ENCODE peak calls at places on chromosomes 16 and 17, in eight cellular contexts. X is BJ; Q is Calu3; J is type B pancreatic cell; C is AG09319; R is CD8-positive, alpha-beta T cell; D is choroid plexus epithelial cell; U is glutamatergic neuron. N is an unnamed sample.

GRCh38 chr16:67879936-67880335 is 4.7 kb upstream of the NRN1L start:
- DNase-seq in X (no peak), Q (no peak), J (no peak), C (no peak), R (no peak), D (no peak), U (no peak), N (no peak)

GRCh38 chr17:71398706-71399620 is 721.9 kb upstream of the SOX9 start:
- DNase-seq in X (no peak), Q (no peak), J (no peak), C (no peak), R (no peak), D (peak; percentile 11), U (no peak), N (no peak)

GRCh38 chr17:55722742-55723487 is at the start of gene TMEM100:
- DNase-seq in X (peak; percentile 21), Q (no peak), J (no peak), C (peak; percentile 44), R (no peak), D (peak; percentile 92), U (no peak), N (no peak)

GRCh38 chr16:3945751-3946603 is 65.5 kb upstream of the CREBBP start:
- DNase-seq in X (peak; percentile 94), Q (peak; percentile 68), J (no peak), C (peak; percentile 96), R (no peak), D (peak; percentile 99), U (no peak), N (no peak)

GRCh38 chr17:45143767-45144198 is 4.5 kb upstream of the HEXIM1 start:
- DNase-seq in X (peak; percentile 56), Q (no peak), J (no peak), C (no peak), R (peak; percentile 16), D (peak; percentile 85), U (peak; percentile 56), N (peak; percentile 47)

GRCh38 chr16:87581867-87582220 is 20.5 kb upstream of the JPH3 start:
- DNase-seq in X (peak; percentile 78), Q (peak; percentile 81), J (no peak), C (peak; percentile 87), R (no peak), D (peak; percentile 99), U (no peak), N (no peak)

GRCh38 chr17:81034168-81034777 is 678 bp upstream of the BAIAP2 start:
- DNase-seq in X (no peak), Q (no peak), J (no peak), C (no peak), R (no peak), D (no peak), U (no peak), N (no peak)

GRCh38 chr17:71251276-71251675 is 869.5 kb upstream of the SOX9 start:
- DNase-seq in X (no peak), Q (no peak), J (no peak), C (peak; percentile 7), R (no peak), D (peak; percentile 57), U (no peak), N (no peak)

GRCh38 chr17:46200200-46200599 is 7.0 kb upstream of the KANSL1 start:
- DNase-seq in X (no peak), Q (no peak), J (no peak), C (no peak), R (no peak), D (no peak), U (no peak), N (no peak)

GRCh38 chr17:38735161-38735997 is 5.2 kb downstream of the CISD3 start:
- DNase-seq in X (no peak), Q (peak; percentile 93), J (no peak), C (no peak), R (peak; percentile 82), D (no peak), U (peak; percentile 84), N (peak; percentile 73)

GRCh38 chr17:62933986-62934385 is 32.0 kb upstream of the TANC2 start:
- DNase-seq in X (no peak), Q (no peak), J (no peak), C (no peak), R (no peak), D (peak; percentile 29), U (no peak), N (no peak)

GRCh38 chr16:63938661-63939060 is 1183.2 kb downstream of the CDH11 start:
- DNase-seq in X (no peak), Q (no peak), J (no peak), C (no peak), R (no peak), D (peak; percentile 54), U (no peak), N (no peak)

GRCh38 chr17:38741853-38742421 is 6.2 kb downstream of the PCGF2 start:
- DNase-seq in X (no peak), Q (no peak), J (no peak), C (no peak), R (no peak), D (no peak), U (no peak), N (no peak)

GRCh38 chr17:47844814-47845453 is 3.9 kb upstream of the SCRN2 start:
- DNase-seq in X (no peak), Q (no peak), J (no peak), C (no peak), R (no peak), D (peak; percentile 65), U (no peak), N (no peak)

GRCh38 chr16:28042856-28043255 is 20.7 kb downstream of the GSG1L start:
- DNase-seq in X (no peak), Q (no peak), J (no peak), C (peak; percentile 11), R (no peak), D (peak; percentile 5), U (no peak), N (no peak)

GRCh38 chr17:50953831-50954601 is 87.9 kb upstream of the TOB1 start:
- DNase-seq in X (no peak), Q (no peak), J (no peak), C (no peak), R (no peak), D (peak; percentile 85), U (peak; percentile 79), N (peak; percentile 44)

GRCh38 chr17:48625502-48626201 is 506 bp downstream of the HOXB9 start:
- DNase-seq in X (no peak), Q (peak; percentile 84), J (no peak), C (no peak), R (peak; percentile 37), D (no peak), U (no peak), N (no peak)

GRCh38 chr16:749010-749409 is 8.2 kb upstream of the CIAO3 start:
- DNase-seq in X (peak; percentile 73), Q (no peak), J (no peak), C (peak; percentile 60), R (no peak), D (peak; percentile 79), U (no peak), N (no peak)

GRCh38 chr16:746637-747036 is 5.8 kb upstream of the CIAO3 start:
- DNase-seq in X (no peak), Q (no peak), J (no peak), C (no peak), R (no peak), D (no peak), U (no peak), N (no peak)

GRCh38 chr16:743794-744500 is 3.1 kb upstream of the CIAO3 start:
- DNase-seq in X (no peak), Q (no peak), J (no peak), C (no peak), R (no peak), D (no peak), U (no peak), N (no peak)

GRCh38 chr16:747978-748746 is 7.4 kb upstream of the CIAO3 start:
- DNase-seq in X (no peak), Q (no peak), J (no peak), C (no peak), R (no peak), D (no peak), U (no peak), N (no peak)

DNA sequence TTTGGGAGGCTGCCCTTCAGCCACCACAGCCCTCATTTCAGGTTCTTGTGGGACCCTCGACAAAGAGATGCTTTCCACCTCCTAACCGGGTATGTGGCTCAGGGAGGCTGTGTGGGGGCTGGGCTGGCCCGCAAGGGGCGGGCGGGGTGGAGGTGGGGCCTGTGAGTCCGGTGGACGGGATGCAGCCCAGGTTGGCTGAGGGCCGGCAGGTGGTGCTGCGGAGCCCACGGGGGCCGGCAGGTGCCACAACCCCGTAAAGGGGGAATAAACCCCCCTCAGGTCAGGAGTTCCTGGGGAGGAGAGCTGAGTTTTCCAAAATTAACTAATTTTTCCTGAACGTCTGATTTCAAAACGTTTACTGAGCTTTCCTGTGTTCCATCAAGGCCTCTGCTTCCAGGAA is 4.9 kb upstream of the CIAO3 start:
- DNase-seq in X (no peak), Q (peak; percentile 74), J (no peak), C (no peak), R (no peak), D (no peak), U (no peak), N (peak; percentile 62)
- TF ChIP-seq CTCF in X (peak; percentile 31), Q (peak; percentile 81), J (peak; percentile 69), C (peak; percentile 7), R (no peak), D (peak; percentile 50), U (peak; percentile 12), N (no peak)

DNA sequence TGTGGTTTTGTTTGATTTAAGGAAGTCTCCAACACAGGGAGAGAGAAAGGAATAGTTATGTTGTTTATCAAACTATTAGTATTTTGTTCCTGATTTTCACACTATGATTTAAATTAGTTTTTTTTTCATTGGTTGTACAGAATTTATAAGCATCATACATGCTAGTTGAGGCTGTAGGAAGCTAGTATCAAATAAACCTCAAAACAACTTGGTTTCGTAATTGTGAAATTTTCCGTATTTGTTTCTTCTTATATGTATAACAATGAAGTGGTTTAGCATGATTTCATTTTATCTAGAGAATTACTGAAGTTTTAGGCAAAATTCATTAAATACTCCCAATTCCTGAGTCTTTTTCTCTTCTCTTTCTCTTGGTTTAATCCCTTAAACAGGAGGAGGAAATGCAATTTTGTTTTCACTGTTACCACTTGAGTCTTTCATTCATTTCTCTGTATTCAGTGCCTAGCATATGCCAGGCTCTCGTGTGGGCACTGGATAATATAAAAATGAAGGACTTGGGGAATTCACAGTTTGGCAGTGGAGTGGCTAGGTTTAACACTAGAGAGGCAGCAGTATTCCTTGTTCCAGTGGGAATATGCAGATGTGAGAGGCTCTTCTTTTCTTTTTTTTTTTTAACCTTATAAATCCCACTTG is 1.8 kb downstream of the CYLD start:
- DNase-seq in X (no peak), Q (no peak), J (no peak), C (no peak), R (no peak), D (no peak), U (no peak), N (no peak)
- TF ChIP-seq CTCF in X (no peak), Q (no peak), J (no peak), C (no peak), R (no peak), D (no peak), U (no peak), N (no peak)

GRCh38 chr17:15247891-15248529 is 17.1 kb downstream of the PMP22 start:
- DNase-seq in X (no peak), Q (no peak), J (no peak), C (no peak), R (no peak), D (no peak), U (no peak), N (no peak)
- TF ChIP-seq CTCF in X (peak; percentile 42), Q (no peak), J (peak; percentile 61), C (peak; percentile 26), R (no peak), D (peak; percentile 71), U (peak; percentile 18), N (peak; percentile 30)

GRCh38 chr16:8720080-8720966 is 45.9 kb downstream of the ABAT start:
- DNase-seq in X (no peak), Q (no peak), J (no peak), C (no peak), R (no peak), D (peak; percentile 1), U (peak; percentile 77), N (peak; percentile 18)
- TF ChIP-seq CTCF in X (no peak), Q (no peak), J (no peak), C (no peak), R (no peak), D (no peak), U (no peak), N (no peak)

N was measured in endothelial cell.